ENCODE peak calls at places on chromosome 13, in six cellular contexts. One of them, this sample, is unnamed.
A peak's percentile ranks its signal among the peaks of the same experiment; 100 is the strongest.

GRCh38 chr13:96898212-96898611 is 96.1 kb downstream of the OXGR1 start:
- DNase-seq in adrenal gland: no peak
- DNase-seq in astrocyte: peak; percentile 24
- DNase-seq in sigmoid colon: no peak
- DNase-seq in left lung: no peak
- DNase-seq in CD8-positive, alpha-beta T cell: no peak
- DNase-seq in this sample: no peak

GRCh38 chr13:66117573-66117972 is 1112.6 kb downstream of the PCDH9 start:
- DNase-seq in adrenal gland: no peak
- DNase-seq in astrocyte: no peak
- DNase-seq in sigmoid colon: no peak
- DNase-seq in left lung: no peak
- DNase-seq in CD8-positive, alpha-beta T cell: no peak
- DNase-seq in this sample: no peak

GRCh38 chr13:99206226-99206625 is 5.6 kb downstream of the UBAC2 start:
- DNase-seq in adrenal gland: no peak
- DNase-seq in astrocyte: no peak
- DNase-seq in sigmoid colon: no peak
- DNase-seq in left lung: no peak
- DNase-seq in CD8-positive, alpha-beta T cell: no peak
- DNase-seq in this sample: no peak

GRCh38 chr13:94280357-94280756 is 199.1 kb downstream of the DCT start:
- DNase-seq in adrenal gland: no peak
- DNase-seq in astrocyte: peak; percentile 10
- DNase-seq in sigmoid colon: no peak
- DNase-seq in left lung: no peak
- DNase-seq in CD8-positive, alpha-beta T cell: no peak
- DNase-seq in this sample: no peak

GRCh38 chr13:98276486-98276885 is 99.4 kb upstream of the RNF113B start:
- DNase-seq in adrenal gland: no peak
- DNase-seq in astrocyte: no peak
- DNase-seq in sigmoid colon: no peak
- DNase-seq in left lung: no peak
- DNase-seq in CD8-positive, alpha-beta T cell: no peak
- DNase-seq in this sample: no peak

GRCh38 chr13:27631156-27631555 is 9.5 kb downstream of the POLR1D start:
- DNase-seq in adrenal gland: no peak
- DNase-seq in astrocyte: no peak
- DNase-seq in sigmoid colon: no peak
- DNase-seq in left lung: no peak
- DNase-seq in CD8-positive, alpha-beta T cell: no peak
- DNase-seq in this sample: no peak

GRCh38 chr13:61170791-61171330 is 244.8 kb downstream of the PCDH20 start:
- DNase-seq in adrenal gland: no peak
- DNase-seq in astrocyte: no peak
- DNase-seq in sigmoid colon: no peak
- DNase-seq in left lung: no peak
- DNase-seq in CD8-positive, alpha-beta T cell: no peak
- DNase-seq in this sample: no peak

GRCh38 chr13:50529154-50529882 is 314.2 kb downstream of the DLEU7 start:
- DNase-seq in adrenal gland: peak; percentile 64
- DNase-seq in astrocyte: peak; percentile 95
- DNase-seq in sigmoid colon: peak; percentile 89
- DNase-seq in left lung: peak; percentile 88
- DNase-seq in CD8-positive, alpha-beta T cell: no peak
- DNase-seq in this sample: peak; percentile 62

GRCh38 chr13:55948175-55948574 is 1192.5 kb upstream of the PRR20A start:
- DNase-seq in adrenal gland: no peak
- DNase-seq in astrocyte: no peak
- DNase-seq in sigmoid colon: no peak
- DNase-seq in left lung: no peak
- DNase-seq in CD8-positive, alpha-beta T cell: no peak
- DNase-seq in this sample: no peak

GRCh38 chr13:102793583-102794355 is 5.0 kb downstream of the POGLUT2 start:
- DNase-seq in adrenal gland: no peak
- DNase-seq in astrocyte: no peak
- DNase-seq in sigmoid colon: no peak
- DNase-seq in left lung: no peak
- DNase-seq in CD8-positive, alpha-beta T cell: no peak
- DNase-seq in this sample: no peak

GRCh38 chr13:23767806-23768205 is 121.4 kb downstream of the MIPEP start:
- DNase-seq in adrenal gland: no peak
- DNase-seq in astrocyte: no peak
- DNase-seq in sigmoid colon: no peak
- DNase-seq in left lung: no peak
- DNase-seq in CD8-positive, alpha-beta T cell: no peak
- DNase-seq in this sample: no peak

GRCh38 chr13:82657471-82657870 is 1224.8 kb downstream of the SLITRK1 start:
- DNase-seq in adrenal gland: no peak
- DNase-seq in astrocyte: no peak
- DNase-seq in sigmoid colon: no peak
- DNase-seq in left lung: no peak
- DNase-seq in CD8-positive, alpha-beta T cell: no peak
- DNase-seq in this sample: no peak

GRCh38 chr13:108560092-108560491 is 69.3 kb upstream of the MYO16 start:
- DNase-seq in adrenal gland: no peak
- DNase-seq in astrocyte: no peak
- DNase-seq in sigmoid colon: no peak
- DNase-seq in left lung: no peak
- DNase-seq in CD8-positive, alpha-beta T cell: no peak
- DNase-seq in this sample: no peak

GRCh38 chr13:105048685-105049084 is 1486.8 kb downstream of the EFNB2 start:
- DNase-seq in adrenal gland: no peak
- DNase-seq in astrocyte: no peak
- DNase-seq in sigmoid colon: no peak
- DNase-seq in left lung: no peak
- DNase-seq in CD8-positive, alpha-beta T cell: no peak
- DNase-seq in this sample: no peak

GRCh38 chr13:103282571-103283450 is 216.6 kb upstream of the SLC10A2 start:
- DNase-seq in adrenal gland: no peak
- DNase-seq in astrocyte: peak; percentile 93
- DNase-seq in sigmoid colon: no peak
- DNase-seq in left lung: no peak
- DNase-seq in CD8-positive, alpha-beta T cell: no peak
- DNase-seq in this sample: no peak

GRCh38 chr13:25966086-25966485 is 85.7 kb downstream of the SHISA2 start:
- DNase-seq in adrenal gland: no peak
- DNase-seq in astrocyte: peak; percentile 62
- DNase-seq in sigmoid colon: no peak
- DNase-seq in left lung: no peak
- DNase-seq in CD8-positive, alpha-beta T cell: no peak
- DNase-seq in this sample: no peak

GRCh38 chr13:110001622-110002275 is 215.4 kb upstream of the IRS2 start:
- DNase-seq in adrenal gland: no peak
- DNase-seq in astrocyte: peak; percentile 72
- DNase-seq in sigmoid colon: no peak
- DNase-seq in left lung: no peak
- DNase-seq in CD8-positive, alpha-beta T cell: no peak
- DNase-seq in this sample: no peak

GRCh38 chr13:109152311-109152820 is 523.0 kb downstream of the MYO16 start:
- DNase-seq in adrenal gland: no peak
- DNase-seq in astrocyte: no peak
- DNase-seq in sigmoid colon: no peak
- DNase-seq in left lung: no peak
- DNase-seq in CD8-positive, alpha-beta T cell: no peak
- DNase-seq in this sample: no peak

GRCh38 chr13:95756072-95756471 is 79.1 kb downstream of the DNAJC3 start:
- DNase-seq in adrenal gland: no peak
- DNase-seq in astrocyte: no peak
- DNase-seq in sigmoid colon: no peak
- DNase-seq in left lung: no peak
- DNase-seq in CD8-positive, alpha-beta T cell: no peak
- DNase-seq in this sample: no peak

DNA sequence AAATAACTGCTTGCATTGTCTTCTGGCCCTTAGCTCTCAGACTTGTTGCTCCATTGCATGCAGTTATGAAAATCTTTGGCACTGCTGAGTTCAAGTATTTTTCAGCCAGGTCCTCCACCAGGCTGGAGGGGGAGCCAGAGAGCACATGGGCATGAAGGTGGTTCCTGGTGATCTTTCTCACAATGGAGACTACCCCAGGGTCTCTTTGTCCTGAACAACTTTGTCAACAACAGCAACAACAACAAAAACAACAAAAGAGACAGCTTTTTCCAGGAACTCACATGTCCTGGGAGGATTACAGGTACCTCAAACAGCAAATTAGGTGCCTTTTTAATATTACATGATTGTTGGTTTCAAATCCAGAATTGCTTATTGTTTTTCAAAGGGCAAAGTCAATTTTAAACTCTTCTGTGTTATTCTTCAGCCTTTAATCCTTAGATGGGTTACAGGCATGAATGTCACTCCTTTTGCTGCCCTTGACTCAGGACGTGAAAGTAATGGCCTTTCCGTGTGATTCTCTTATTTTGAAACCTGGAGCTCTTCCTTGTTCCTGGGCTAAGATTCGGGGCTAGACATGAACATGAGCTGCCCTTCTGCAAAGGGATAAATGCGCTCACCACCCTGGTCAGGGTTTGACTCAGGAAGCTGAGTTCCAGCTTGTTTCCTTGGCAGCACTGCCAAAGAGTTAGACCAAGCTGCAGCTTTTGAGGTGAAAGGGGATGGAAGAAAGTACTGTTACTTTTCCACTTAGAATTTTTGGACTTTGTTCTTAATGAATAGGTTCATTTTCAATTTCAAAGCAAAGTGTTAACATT is 1.8 kb downstream of the RGCC start:
- DNase-seq in adrenal gland: no peak
- DNase-seq in astrocyte: no peak
- DNase-seq in sigmoid colon: peak; percentile 65
- DNase-seq in left lung: peak; percentile 58
- DNase-seq in CD8-positive, alpha-beta T cell: peak; percentile 52
- DNase-seq in this sample: no peak
- H3K27ac ChIP-seq in adrenal gland: no peak overlapping the region
- H3K27ac ChIP-seq in astrocyte: no peak overlapping the region
- H3K27ac ChIP-seq in sigmoid colon: peak overlapping the region; percentile 41
- H3K27ac ChIP-seq in left lung: peak overlapping the region; percentile 83
- H3K27ac ChIP-seq in CD8-positive, alpha-beta T cell: peak overlapping the region; percentile 93
- H3K27ac ChIP-seq in this sample: peak overlapping the region; percentile 93

DNA sequence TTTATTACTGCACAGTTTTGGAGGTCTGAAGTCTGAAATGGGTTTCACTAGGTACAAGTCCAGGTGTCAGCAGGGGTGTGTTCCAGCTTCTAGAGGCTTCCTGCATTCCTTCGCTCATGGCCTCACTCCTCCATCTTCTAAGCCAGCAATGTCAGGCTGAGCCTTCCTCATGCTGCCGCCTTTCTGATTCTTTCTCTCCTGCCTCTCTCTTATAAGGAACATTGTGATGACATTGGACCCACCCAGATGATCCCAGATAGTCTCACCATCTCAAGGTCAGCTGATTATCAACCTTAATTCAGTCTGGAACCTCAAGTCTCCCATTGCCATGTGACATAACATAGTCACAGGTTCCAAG is 84.7 kb downstream of the LRRC63 start:
- DNase-seq in adrenal gland: no peak
- DNase-seq in astrocyte: no peak
- DNase-seq in sigmoid colon: no peak
- DNase-seq in left lung: no peak
- DNase-seq in CD8-positive, alpha-beta T cell: no peak
- DNase-seq in this sample: no peak
- H3K27ac ChIP-seq in adrenal gland: peak overlapping the region; percentile 6
- H3K27ac ChIP-seq in astrocyte: peak overlapping the region; percentile 75
- H3K27ac ChIP-seq in sigmoid colon: peak overlapping the region; percentile 17
- H3K27ac ChIP-seq in left lung: peak overlapping the region; percentile 46
- H3K27ac ChIP-seq in CD8-positive, alpha-beta T cell: peak overlapping the region; percentile 69
- H3K27ac ChIP-seq in this sample: no peak overlapping the region

DNA sequence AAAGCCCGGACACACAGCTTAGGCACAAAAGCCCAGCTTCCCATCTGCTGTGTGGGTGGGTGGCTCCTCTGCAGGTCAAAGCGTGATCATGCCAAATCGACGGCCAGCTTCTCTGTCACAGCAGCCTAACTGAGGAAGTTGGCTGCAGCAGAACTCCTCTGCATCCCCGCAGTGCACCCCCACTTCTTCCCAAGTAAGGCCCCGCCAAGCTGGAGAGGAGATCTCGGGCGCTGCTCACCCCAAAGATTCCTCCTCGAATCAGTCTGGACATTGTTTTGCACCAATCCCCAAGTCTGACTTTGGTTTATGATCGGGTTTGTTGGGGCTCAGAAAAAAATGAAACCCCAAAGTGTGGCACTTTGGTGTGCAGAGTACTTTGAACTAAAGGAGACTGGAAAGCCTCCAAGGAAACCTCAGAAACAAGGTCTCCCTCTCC is 19.7 kb upstream of the CPB2 start:
- DNase-seq in adrenal gland: no peak
- DNase-seq in astrocyte: no peak
- DNase-seq in sigmoid colon: no peak
- DNase-seq in left lung: peak; percentile 51
- DNase-seq in CD8-positive, alpha-beta T cell: no peak
- DNase-seq in this sample: peak; percentile 11
- H3K27ac ChIP-seq in adrenal gland: no peak overlapping the region
- H3K27ac ChIP-seq in astrocyte: no peak overlapping the region
- H3K27ac ChIP-seq in sigmoid colon: no peak overlapping the region
- H3K27ac ChIP-seq in left lung: no peak overlapping the region
- H3K27ac ChIP-seq in CD8-positive, alpha-beta T cell: peak overlapping the region; percentile 27
- H3K27ac ChIP-seq in this sample: peak overlapping the region; percentile 37

DNA sequence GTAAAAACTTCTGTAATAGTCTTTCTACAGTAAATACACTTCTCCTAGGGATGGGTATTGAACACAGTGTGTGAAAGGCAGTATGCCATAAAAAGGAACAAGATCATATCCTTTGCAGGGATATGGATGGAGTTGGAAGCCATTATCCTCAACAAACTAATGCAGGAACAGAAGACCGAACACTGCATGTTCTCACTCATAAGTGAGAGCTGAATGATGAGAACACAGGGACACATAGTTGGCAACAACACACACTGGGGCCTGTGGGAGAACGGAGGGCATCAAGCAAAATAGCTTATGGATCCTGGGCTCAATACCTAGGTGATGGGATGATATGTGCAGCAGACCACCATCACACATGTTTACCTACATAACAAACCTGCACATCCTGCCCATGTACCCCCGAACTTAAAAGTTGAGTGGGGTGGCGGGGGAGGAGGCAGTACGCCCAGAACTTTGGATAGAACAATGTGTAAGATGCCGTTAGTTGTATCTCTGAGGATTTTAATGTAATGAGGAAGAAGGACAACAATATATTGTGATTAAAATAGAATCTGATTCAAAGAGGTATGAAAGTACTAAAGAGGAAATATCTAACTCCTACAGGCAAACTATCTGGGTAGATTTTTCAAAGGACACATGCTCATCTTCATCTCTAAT is 183.2 kb downstream of the NDFIP2 start:
- DNase-seq in adrenal gland: no peak
- DNase-seq in astrocyte: no peak
- DNase-seq in sigmoid colon: no peak
- DNase-seq in left lung: no peak
- DNase-seq in CD8-positive, alpha-beta T cell: no peak
- DNase-seq in this sample: no peak
- H3K27ac ChIP-seq in adrenal gland: no peak overlapping the region
- H3K27ac ChIP-seq in astrocyte: no peak overlapping the region
- H3K27ac ChIP-seq in sigmoid colon: no peak overlapping the region
- H3K27ac ChIP-seq in left lung: no peak overlapping the region
- H3K27ac ChIP-seq in CD8-positive, alpha-beta T cell: no peak overlapping the region
- H3K27ac ChIP-seq in this sample: no peak overlapping the region

DNA sequence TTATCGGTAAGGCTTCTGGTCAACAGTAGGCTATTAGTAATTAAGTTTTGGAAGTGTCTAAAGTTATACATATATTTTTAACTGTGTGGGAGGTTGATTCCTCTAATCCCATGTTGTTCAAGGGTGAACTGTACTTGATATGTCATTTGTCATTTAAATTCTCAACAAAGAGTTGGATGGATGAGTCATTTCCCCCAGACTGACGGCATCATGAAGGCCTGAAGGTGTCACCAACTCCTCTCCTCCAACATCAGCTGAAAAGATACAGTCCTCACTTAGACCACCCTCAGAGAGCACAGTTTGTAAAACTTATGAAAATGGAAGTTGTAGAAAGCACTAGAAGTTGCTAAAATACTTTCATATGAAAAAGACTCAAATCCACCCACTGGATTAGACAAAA is 48.8 kb downstream of the DCLK1 start:
- DNase-seq in adrenal gland: no peak
- DNase-seq in astrocyte: no peak
- DNase-seq in sigmoid colon: no peak
- DNase-seq in left lung: no peak
- DNase-seq in CD8-positive, alpha-beta T cell: no peak
- DNase-seq in this sample: no peak
- H3K27ac ChIP-seq in adrenal gland: no peak overlapping the region
- H3K27ac ChIP-seq in astrocyte: no peak overlapping the region
- H3K27ac ChIP-seq in sigmoid colon: no peak overlapping the region
- H3K27ac ChIP-seq in left lung: no peak overlapping the region
- H3K27ac ChIP-seq in CD8-positive, alpha-beta T cell: no peak overlapping the region
- H3K27ac ChIP-seq in this sample: no peak overlapping the region